ENCODE peak calls at places on chromosome 1, in nine cellular contexts. S is brain microvascular endothelial cell, J is dorsolateral prefrontal cortex, F is kidney, W is NB4, D is cardiac fibroblast, A is lower lobe of right lung, Q is nephron progenitor cell, X is astrocyte of the spinal cord. B is an unnamed sample.

GRCh38 chr1:187018291-187018690 is 189.5 kb downstream of the PLA2G4A start:
- DNase-seq in D (no peak), Q (no peak), X (no peak), W (no peak), F (no peak), A (no peak), J (no peak), S (no peak), B (no peak)

GRCh38 chr1:60762176-60762575 is 320.2 kb upstream of the NFIA start:
- DNase-seq in J (no peak), D (peak; percentile 85), F (no peak), A (no peak), S (peak; percentile 78), Q (no peak), W (no peak), X (peak; percentile 85), B (no peak)

GRCh38 chr1:55167224-55167623 is 47.9 kb downstream of the USP24 start:
- DNase-seq in D (no peak), S (no peak), X (no peak), J (no peak), A (no peak), F (no peak), Q (no peak), W (no peak), B (no peak)

GRCh38 chr1:180779584-180779983 is 133.1 kb upstream of the KIAA1614 start:
- DNase-seq in Q (no peak), S (no peak), D (no peak), A (no peak), X (no peak), J (no peak), W (no peak), F (no peak), B (no peak)

GRCh38 chr1:153072806-153073726 is 1.7 kb upstream of the SPRR2B start:
- DNase-seq in S (no peak), J (no peak), Q (no peak), D (no peak), F (no peak), X (no peak), W (no peak), A (no peak), B (no peak)

GRCh38 chr1:154856544-154856943 is 13.5 kb downstream of the KCNN3 start:
- DNase-seq in D (no peak), F (no peak), S (no peak), Q (no peak), A (no peak), J (no peak), X (no peak), W (no peak), B (no peak)

GRCh38 chr1:162166934-162167615 is 97.6 kb downstream of the NOS1AP start:
- DNase-seq in J (no peak), D (no peak), Q (no peak), A (no peak), F (no peak), X (peak; percentile 13), S (no peak), W (no peak), B (no peak)

GRCh38 chr1:202662081-202662480 is 48.2 kb downstream of the SYT2 start:
- DNase-seq in D (no peak), Q (no peak), W (no peak), S (no peak), X (no peak), A (no peak), J (no peak), F (no peak), B (no peak)

GRCh38 chr1:184465489-184466146 is 78.8 kb downstream of the C1orf21 start:
- DNase-seq in Q (no peak), D (no peak), J (no peak), X (no peak), F (no peak), S (peak; percentile 14), W (no peak), A (no peak), B (no peak)

GRCh38 chr1:156319664-156320063 is 18.4 kb downstream of the CCT3 start:
- DNase-seq in J (no peak), Q (no peak), A (no peak), D (peak; percentile 50), S (peak; percentile 29), X (peak; percentile 36), F (no peak), W (peak; percentile 40), B (no peak)

GRCh38 chr1:74847720-74848119 is 114.8 kb downstream of the TYW3 start:
- DNase-seq in W (no peak), S (no peak), A (no peak), Q (no peak), D (no peak), X (peak; percentile 25), J (no peak), F (no peak), B (no peak)

GRCh38 chr1:15709226-15709625 is 25.1 kb downstream of the PLEKHM2 start:
- DNase-seq in A (no peak), F (no peak), X (no peak), D (no peak), J (no peak), W (no peak), S (no peak), Q (no peak), B (no peak)

GRCh38 chr1:151352001-151352718 is 5.1 kb upstream of the RFX5 start:
- DNase-seq in A (no peak), X (peak; percentile 18), Q (no peak), S (peak; percentile 34), D (peak; percentile 63), W (no peak), J (no peak), F (no peak), B (no peak)

GRCh38 chr1:159790237-159790917 is 9.6 kb downstream of the DUSP23 start:
- DNase-seq in J (no peak), S (no peak), X (peak; percentile 23), Q (peak; percentile 14), F (no peak), W (peak; percentile 36), A (no peak), D (peak; percentile 49), B (no peak)

GRCh38 chr1:18325151-18325550 is 155.6 kb upstream of the KLHDC7A start:
- DNase-seq in Q (no peak), D (no peak), W (no peak), S (no peak), X (no peak), J (no peak), A (no peak), F (no peak), B (no peak)

GRCh38 chr1:18323259-18323658 is 157.5 kb upstream of the KLHDC7A start:
- DNase-seq in Q (no peak), W (no peak), J (no peak), D (no peak), X (no peak), F (no peak), A (no peak), S (no peak), B (no peak)

GRCh38 chr1:18324246-18324645 is 156.5 kb upstream of the KLHDC7A start:
- DNase-seq in D (no peak), X (no peak), W (no peak), S (no peak), Q (no peak), F (no peak), A (no peak), J (no peak), B (no peak)

GRCh38 chr1:18320051-18320450 is 160.7 kb upstream of the KLHDC7A start:
- DNase-seq in S (no peak), X (no peak), J (no peak), D (no peak), W (no peak), Q (no peak), A (no peak), F (no peak), B (no peak)

DNA sequence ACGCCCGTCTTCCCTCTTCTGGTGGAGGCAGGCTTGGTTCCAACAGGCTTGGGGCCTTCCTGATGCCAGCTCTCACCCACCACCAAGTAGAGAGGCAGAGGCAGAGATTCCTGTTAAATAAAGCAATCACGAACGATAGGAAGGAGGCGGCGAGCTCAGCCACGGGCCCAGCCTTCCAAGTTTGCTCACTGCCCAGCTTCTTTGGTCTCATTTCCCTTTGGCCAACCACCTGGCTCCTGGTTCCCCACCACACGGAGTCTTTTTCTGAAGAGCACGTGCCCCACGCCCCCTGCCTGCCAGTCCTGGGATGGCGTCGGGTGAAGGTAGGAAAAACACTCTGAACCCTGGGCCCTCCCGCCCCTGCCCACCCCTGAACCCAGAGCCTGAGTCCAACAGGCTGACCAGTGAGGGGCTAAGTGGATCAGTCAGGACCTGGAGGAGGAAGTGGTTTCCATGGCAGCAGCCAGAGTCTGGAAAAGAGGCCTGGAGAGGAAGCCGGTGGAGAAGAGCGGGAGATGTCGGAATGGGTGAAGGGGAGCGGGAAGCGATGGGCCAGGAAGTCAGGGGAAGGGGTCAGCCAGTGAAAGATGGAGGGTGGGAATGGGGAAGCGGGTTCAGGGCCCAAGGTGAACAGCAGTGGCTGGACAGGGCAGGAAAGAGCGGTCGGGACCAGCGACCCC is 158.2 kb upstream of the KLHDC7A start:
- DNase-seq in J (no peak), Q (peak; percentile 41), A (no peak), F (no peak), X (no peak), D (no peak), W (peak; percentile 14), S (no peak), B (no peak)
- TF ChIP-seq CTCF in J (peak; percentile 30), Q (peak; percentile 49), A (no peak), F (no peak), X (no peak), D (no peak), W (peak; percentile 43), S (peak; percentile 4), B (peak; percentile 15)

GRCh38 chr1:90502194-90502593 is 214.9 kb downstream of the BARHL2 start:
- DNase-seq in J (no peak), X (no peak), D (no peak), F (no peak), W (no peak), Q (no peak), S (no peak), A (no peak), B (no peak)
- TF ChIP-seq CTCF in J (no peak), X (no peak), D (no peak), F (no peak), W (no peak), Q (no peak), S (no peak), A (no peak), B (no peak)

GRCh38 chr1:236779312-236779711 is 15.8 kb upstream of the MTR start:
- DNase-seq in S (no peak), F (no peak), Q (no peak), W (no peak), J (no peak), A (no peak), D (no peak), X (no peak), B (no peak)

GRCh38 chr1:236773919-236774318 is 21.2 kb upstream of the MTR start:
- DNase-seq in X (no peak), W (peak; percentile 42), F (no peak), Q (no peak), J (no peak), A (no peak), D (no peak), S (no peak), B (no peak)

GRCh38 chr1:236774926-236775325 is 20.2 kb upstream of the MTR start:
- DNase-seq in F (no peak), Q (no peak), J (no peak), X (no peak), W (no peak), S (peak; percentile 15), D (peak; percentile 38), A (no peak), B (no peak)
- TF ChIP-seq CTCF in F (peak; percentile 48), Q (no peak), J (peak; percentile 23), X (peak; percentile 31), W (peak; percentile 33), S (peak; percentile 41), D (peak; percentile 18), A (peak; percentile 29), B (no peak)

GRCh38 chr1:226973898-226974543 is 33.9 kb downstream of the COQ8A start:
- DNase-seq in W (no peak), Q (no peak), J (no peak), D (peak; percentile 54), S (no peak), X (peak; percentile 29), A (no peak), F (peak; percentile 76), B (peak; percentile 28)
- TF ChIP-seq CTCF in W (no peak), Q (no peak), J (no peak), D (peak; percentile 13), S (no peak), X (no peak), A (no peak), F (no peak), B (no peak)